ENCODE peak calls at places on chromosomes 13 and 19, in seven cellular contexts. R is cardiac muscle cell, F is mucosa of descending colon, A is HFFc6, J is mucosa of gallbladder, Q is left ventricle myocardium superior, P is frontal cortex. B is an unnamed sample.

GRCh38 chr19:872266-872951 is 12.9 kb downstream of the CFD start:
- DNase-seq in F (peak; percentile 93), A (peak; percentile 74), J (peak; percentile 42), Q (peak; percentile 81), R (peak; percentile 53), P (no peak), B (no peak)

GRCh38 chr13:43663474-43664090 is 123.2 kb downstream of the ENOX1 start:
- DNase-seq in P (no peak), J (no peak), F (no peak), A (peak; percentile 41), Q (no peak), R (no peak), B (no peak)

GRCh38 chr13:50842711-50843255 is 709 bp downstream of the DLEU7 start:
- DNase-seq in A (no peak), R (no peak), P (peak; percentile 16), F (no peak), Q (no peak), J (no peak), B (no peak)

GRCh38 chr13:29801737-29802305 is 48.6 kb downstream of the UBL3 start:
- DNase-seq in J (no peak), R (no peak), Q (no peak), P (no peak), F (no peak), A (no peak), B (no peak)

GRCh38 chr19:44754743-44755066 is 6.2 kb downstream of the BCL3 start:
- DNase-seq in F (no peak), P (no peak), J (no peak), A (no peak), R (no peak), Q (no peak), B (no peak)

GRCh38 chr13:40115456-40115855 is 460.0 kb downstream of the COG6 start:
- DNase-seq in J (no peak), F (no peak), Q (no peak), P (no peak), A (no peak), R (no peak), B (no peak)

GRCh38 chr19:28577199-28577598 is 635.8 kb downstream of the UQCRFS1 start:
- DNase-seq in R (no peak), J (no peak), P (peak; percentile 27), A (no peak), Q (no peak), F (no peak), B (no peak)

GRCh38 chr13:98838776-98839175 is 86.3 kb upstream of the SLC15A1 start:
- DNase-seq in A (no peak), F (no peak), R (no peak), Q (no peak), P (no peak), J (no peak), B (no peak)

GRCh38 chr13:95740921-95741320 is 64.0 kb downstream of the DNAJC3 start:
- DNase-seq in Q (no peak), A (no peak), J (no peak), F (no peak), P (no peak), R (no peak), B (no peak)

GRCh38 chr19:35295792-35296462 is 4.0 kb downstream of the MAG start:
- DNase-seq in R (peak; percentile 43), J (no peak), F (no peak), A (no peak), P (no peak), Q (no peak), B (no peak)

GRCh38 chr19:6023085-6023682 is 45.2 kb upstream of the RANBP3 start:
- DNase-seq in A (peak; percentile 67), P (no peak), J (no peak), R (no peak), Q (no peak), F (no peak), B (no peak)

GRCh38 chr19:32581704-32582164 is 744 bp downstream of the PDCD5 start:
- DNase-seq in J (no peak), F (peak; percentile 41), A (no peak), P (no peak), Q (peak; percentile 47), R (peak; percentile 45), B (no peak)

GRCh38 chr13:50599927-50600326 is 243.6 kb downstream of the DLEU7 start:
- DNase-seq in F (no peak), R (no peak), J (no peak), P (no peak), A (no peak), Q (no peak), B (no peak)

GRCh38 chr19:18591735-18592385 is 3.3 kb downstream of the REX1BD start:
- DNase-seq in A (no peak), R (no peak), J (no peak), P (no peak), F (no peak), Q (no peak), B (no peak)

GRCh38 chr13:85631801-85632200 is 167.4 kb downstream of the SLITRK6 start:
- DNase-seq in P (no peak), J (no peak), R (no peak), Q (no peak), F (no peak), A (peak; percentile 3), B (no peak)

GRCh38 chr13:67803118-67803517 is 573.0 kb upstream of the PCDH9 start:
- DNase-seq in R (no peak), F (no peak), J (no peak), Q (no peak), A (no peak), P (no peak), B (no peak)

GRCh38 chr13:112900691-112901091 is 68.3 kb upstream of the MCF2L start:
- DNase-seq in Q (no peak), P (no peak), A (no peak), R (no peak), F (no peak), J (no peak), B (peak; percentile 6)

GRCh38 chr13:24306632-24307031 is 2.7 kb upstream of the C1QTNF9 start:
- DNase-seq in R (no peak), P (no peak), A (peak; percentile 60), F (no peak), J (no peak), Q (no peak), B (no peak)

GRCh38 chr13:99932912-99933311 is 38.7 kb downstream of the ZIC5 start:
- DNase-seq in A (no peak), P (no peak), R (no peak), Q (no peak), F (no peak), J (no peak), B (no peak)

GRCh38 chr19:41263042-41263849 is 926 bp upstream of the HNRNPUL1 start:
- DNase-seq in R (peak; percentile 76), J (peak; percentile 82), F (peak; percentile 79), P (peak; percentile 42), A (peak; percentile 82), Q (peak; percentile 77), B (peak; percentile 86)

GRCh38 chr13:106109391-106109791 is 426.1 kb downstream of the EFNB2 start:
- DNase-seq in Q (no peak), J (no peak), P (no peak), R (no peak), A (peak; percentile 62), F (no peak), B (no peak)